ENCODE peak calls at places on chromosomes 2 and 18, in nine cellular contexts. G is GM23248; T is heart right ventricle; H is A549; R is dorsolateral prefrontal cortex; U is Peyer's patch; E is thyroid gland; C is small intestine; S is CD8-positive, alpha-beta T cell. J is an unnamed sample.

GRCh38 chr2:101899871-101900270 is 91.9 kb upstream of the IL1R2 start:
- DNase-seq in C (no peak), U (no peak), H (no peak), R (no peak), S (no peak), E (no peak), G (no peak), T (no peak), J (no peak)

GRCh38 chr18:61892683-61893303 is at the start of gene RNF152:
- DNase-seq in S (peak), U (no peak), G (peak), R (peak), T (peak), C (peak), H (no peak), E (peak), J (peak)

GRCh38 chr2:37615808-37616673 is 55.4 kb downstream of the CDC42EP3 start:
- DNase-seq in G (no peak), S (peak), R (no peak), T (no peak), E (peak), C (peak), H (no peak), U (peak), J (peak)

GRCh38 chr18:68925268-68925667 is 127.4 kb downstream of the CCDC102B start:
- DNase-seq in H (no peak), R (no peak), C (no peak), T (no peak), G (peak), S (no peak), U (no peak), E (no peak), J (no peak)

GRCh38 chr2:133986076-133986837 is 267.6 kb upstream of the MGAT5 start:
- DNase-seq in H (no peak), T (peak), R (no peak), S (no peak), E (peak), C (peak), U (no peak), G (peak), J (no peak)

GRCh38 chr2:165796129-165796528 is 2.1 kb upstream of the GALNT3 start:
- DNase-seq in R (no peak), S (no peak), U (no peak), T (no peak), G (no peak), C (no peak), E (no peak), H (no peak), J (no peak)

GRCh38 chr2:120741514-120742448 is 6.1 kb downstream of the GLI2 start:
- DNase-seq in E (no peak), C (no peak), U (no peak), R (no peak), G (peak), T (no peak), H (no peak), S (no peak), J (peak)

GRCh38 chr2:138365581-138365980 is 136.0 kb upstream of the SPOPL start:
- DNase-seq in H (no peak), E (no peak), R (no peak), C (no peak), U (no peak), T (no peak), S (no peak), G (no peak), J (no peak)

GRCh38 chr2:170679607-170680079 is 35.5 kb upstream of the SP5 start:
- DNase-seq in U (no peak), H (no peak), R (no peak), S (no peak), G (peak), E (peak), T (no peak), C (peak), J (no peak)

GRCh38 chr2:67825476-67825875 is 237.3 kb downstream of the C1D start:
- DNase-seq in G (peak), U (no peak), H (no peak), T (no peak), E (no peak), C (no peak), S (no peak), R (no peak), J (no peak)

GRCh38 chr2:96882230-96882629 is 12.3 kb upstream of the SEMA4C start:
- DNase-seq in S (no peak), G (no peak), C (no peak), U (no peak), E (no peak), T (no peak), R (no peak), H (no peak), J (no peak)

GRCh38 chr18:46067431-46068007 is 4.5 kb downstream of the PSTPIP2 start:
- DNase-seq in U (no peak), R (no peak), G (no peak), C (peak), H (peak), E (no peak), T (no peak), S (no peak), J (no peak)

GRCh38 chr2:191864623-191865521 is 18.0 kb upstream of the CAVIN2 start:
- DNase-seq in U (no peak), R (no peak), H (peak), S (no peak), C (no peak), T (no peak), E (no peak), G (peak), J (no peak)

GRCh38 chr2:217851191-217852020 is 151.4 kb downstream of the TNS1 start:
- DNase-seq in E (peak), C (no peak), G (peak), H (no peak), T (peak), S (no peak), U (no peak), R (no peak), J (no peak)

GRCh38 chr2:240468300-240469238 is 33.1 kb downstream of the GPC1 start:
- DNase-seq in H (no peak), G (no peak), E (no peak), U (peak), C (no peak), T (peak), R (peak), S (no peak), J (no peak)

GRCh38 chr2:131588152-131588873 is 60.6 kb downstream of the CCDC74A start:
- DNase-seq in S (no peak), T (no peak), U (no peak), H (no peak), G (no peak), C (no peak), E (no peak), R (no peak), J (no peak)

GRCh38 chr2:157784169-157784822 is 91.8 kb downstream of the ACVR1 start:
- DNase-seq in S (no peak), C (peak), G (peak), E (peak), H (peak), T (peak), U (no peak), R (peak), J (peak)

GRCh38 chr18:3129053-3129864 is 90.5 kb downstream of the MYOM1 start:
- DNase-seq in S (peak), T (peak), C (peak), R (peak), E (peak), H (peak), G (peak), U (peak), J (peak)

GRCh38 chr18:79788096-79789085 is 9.3 kb upstream of the KCNG2 start:
- DNase-seq in C (no peak), E (no peak), R (peak), H (no peak), T (no peak), U (no peak), S (no peak), G (peak), J (no peak)

GRCh38 chr2:96308248-96308647 is 2.9 kb upstream of the SNRNP200 start:
- DNase-seq in E (no peak), S (no peak), T (no peak), R (no peak), U (no peak), C (no peak), G (no peak), H (no peak), J (no peak)

GRCh38 chr2:39688181-39688580 is 22.5 kb downstream of the TMEM178A start:
- DNase-seq in U (no peak), T (no peak), S (no peak), E (no peak), R (no peak), G (no peak), H (no peak), C (no peak), J (no peak)

GRCh38 chr2:216742411-216742810 is 47.1 kb upstream of the IGFBP5 start:
- DNase-seq in T (peak), C (no peak), U (no peak), S (no peak), R (no peak), H (no peak), E (no peak), G (no peak), J (no peak)

GRCh38 chr2:136135462-136135861 is 17.5 kb upstream of the CXCR4 start:
- DNase-seq in R (no peak), T (no peak), G (no peak), E (no peak), H (no peak), U (no peak), C (no peak), S (no peak), J (no peak)

GRCh38 chr2:136139601-136140000 is 21.7 kb upstream of the CXCR4 start:
- DNase-seq in U (no peak), G (no peak), T (no peak), E (no peak), R (no peak), S (no peak), H (no peak), C (no peak), J (no peak)

GRCh38 chr2:136135924-136136906 is 18.3 kb upstream of the CXCR4 start:
- DNase-seq in G (no peak), U (peak), T (no peak), R (no peak), S (peak), C (peak), E (peak), H (no peak), J (peak)

GRCh38 chr2:136137982-136138381 is 20.0 kb upstream of the CXCR4 start:
- DNase-seq in C (no peak), E (no peak), R (no peak), S (no peak), H (no peak), G (no peak), T (no peak), U (no peak), J (no peak)

GRCh38 chr2:136136921-136137320 is 19.0 kb upstream of the CXCR4 start:
- DNase-seq in R (no peak), G (no peak), H (no peak), E (no peak), S (peak), U (no peak), T (no peak), C (no peak), J (no peak)
- H3K4me3 ChIP-seq in R (no peak), G (no peak), H (no peak), E (no peak), S (peak), U (no peak), T (no peak), C (no peak), J (no peak)

DNA sequence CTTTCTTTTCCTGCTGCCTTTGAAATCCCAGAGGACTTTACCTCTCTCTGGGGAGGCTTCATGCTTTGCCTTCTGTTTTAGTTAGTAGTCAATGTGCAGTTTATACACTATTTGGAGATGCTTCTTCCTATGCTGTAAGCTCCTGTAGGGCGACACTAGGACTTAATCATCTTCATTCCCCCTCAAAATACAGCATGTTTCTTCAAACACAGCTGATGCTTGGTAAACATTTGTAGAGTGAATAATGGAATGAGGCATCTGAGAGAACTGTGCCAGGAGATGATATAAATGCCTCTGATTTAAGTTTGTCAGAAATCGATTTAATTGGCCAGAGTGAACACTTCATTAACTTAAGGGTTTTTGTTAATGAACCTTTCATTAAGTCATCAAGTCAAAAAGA is 43.4 kb downstream of the LHCGR start:
- DNase-seq in R (no peak), U (no peak), G (no peak), C (no peak), T (no peak), S (no peak), E (no peak), H (no peak), J (no peak)
- H3K27ac ChIP-seq in R (no peak), U (no peak), G (no peak), C (no peak), T (no peak), S (no peak), E (no peak), H (no peak), J (no peak)

GRCh38 chr2:23939054-23939436 is 1.2 kb upstream of the UBXN2A start:
- DNase-seq in T (no peak), G (peak), E (no peak), U (no peak), R (no peak), H (no peak), S (no peak), C (no peak), J (no peak)
- H3K4me3 ChIP-seq in T (no peak), G (peak), E (no peak), U (peak), R (peak), H (no peak), S (peak), C (no peak), J (peak)

DNA sequence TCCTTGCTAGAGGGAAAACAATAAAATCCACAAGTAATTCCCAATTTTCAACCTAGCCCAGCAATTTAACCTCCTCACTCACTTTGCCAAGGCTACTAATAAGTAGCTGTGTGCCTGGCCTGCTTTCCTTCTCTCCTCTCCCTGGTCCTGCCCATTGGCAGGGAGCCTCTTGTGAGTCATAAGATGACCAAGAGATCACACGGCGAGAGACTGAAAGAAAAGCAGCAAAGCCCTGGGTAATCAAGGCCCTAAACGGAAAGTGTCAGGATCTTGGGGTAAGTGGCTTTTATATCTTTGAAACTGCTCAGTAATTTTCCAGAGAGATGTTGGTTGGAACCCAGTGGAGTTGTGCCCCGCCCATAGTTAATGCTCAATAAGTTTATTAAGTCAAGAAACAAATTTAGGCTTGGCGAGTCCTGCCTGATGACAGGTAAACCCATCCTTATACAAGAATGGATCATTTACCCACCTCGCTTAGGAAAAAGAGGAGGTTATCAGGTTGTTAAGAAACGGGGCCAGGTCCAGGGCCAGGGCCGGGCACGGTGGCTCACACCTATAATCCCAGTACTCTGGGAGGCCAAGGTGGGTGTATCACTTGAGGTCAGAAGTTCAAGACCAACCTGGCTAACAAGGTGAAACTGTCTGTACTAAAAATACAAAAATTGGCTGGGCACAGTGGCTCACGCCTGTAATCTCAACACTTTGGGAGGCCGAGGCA is 10.0 kb upstream of the ADAM17 start:
- DNase-seq in C (peak), U (no peak), R (no peak), E (peak), T (peak), S (no peak), H (peak), G (peak), J (peak)
- H3K27ac ChIP-seq in C (no peak), U (peak), R (peak), E (peak), T (no peak), S (no peak), H (peak), G (peak), J (peak)

GRCh38 chr2:172510083-172510482 is 45.8 kb upstream of the PDK1 start:
- DNase-seq in R (no peak), U (no peak), S (no peak), E (no peak), H (no peak), C (no peak), T (no peak), G (no peak), J (no peak)
- H3K4me3 ChIP-seq in R (no peak), U (no peak), S (no peak), E (no peak), H (no peak), C (no peak), T (no peak), G (no peak), J (no peak)

GRCh38 chr2:176470713-176471112 is 201.5 kb downstream of the MTX2 start:
- DNase-seq in G (no peak), E (no peak), U (no peak), T (no peak), H (no peak), C (no peak), S (no peak), R (no peak), J (no peak)
- H3K27ac ChIP-seq in G (no peak), E (no peak), U (no peak), T (no peak), H (no peak), C (no peak), S (no peak), R (no peak), J (no peak)

GRCh38 chr2:20143263-20143662 is 81.7 kb downstream of the SDC1 start:
- DNase-seq in G (peak), S (no peak), E (no peak), H (peak), R (no peak), C (no peak), T (no peak), U (no peak), J (no peak)

GRCh38 chr2:20140321-20141055 is 84.4 kb downstream of the SDC1 start:
- DNase-seq in U (no peak), T (no peak), G (no peak), C (no peak), S (no peak), E (no peak), R (no peak), H (no peak), J (no peak)

GRCh38 chr2:20141806-20142205 is 83.1 kb downstream of the SDC1 start:
- DNase-seq in C (no peak), R (no peak), S (no peak), U (no peak), G (no peak), E (no peak), T (no peak), H (no peak), J (no peak)

GRCh38 chr2:20139828-20140227 is 85.1 kb downstream of the SDC1 start:
- DNase-seq in T (no peak), U (no peak), G (no peak), R (no peak), C (no peak), S (no peak), H (no peak), E (no peak), J (no peak)

GRCh38 chr2:20141056-20141762 is 83.7 kb downstream of the SDC1 start:
- DNase-seq in U (peak), E (peak), T (peak), H (peak), C (peak), S (no peak), G (peak), R (no peak), J (peak)
- H3K4me3 ChIP-seq in U (no peak), E (no peak), T (no peak), H (no peak), C (no peak), S (no peak), G (no peak), R (no peak), J (no peak)

J was measured in stomach.